ENCODE peak calls at places on chromosomes 6 and 20, in ten cellular contexts. G is HCT116; S is stimulated activated CD4-positive, alpha-beta T cell treated with anti-CD3 and anti-CD28 coated beads, TNF-alpha, amount 100 ng/mL, for 24 hours; N is HT1080; V is stimulated activated naive CD8-positive, alpha-beta T cell treated with anti-CD3 and anti-CD28 coated beads, Interleukin-15, amount 100 ng/mL, for 72 hours; X is RWPE1; Y is H54; C is GM10248; F is NCI-H1092 treated with DMSO at 0.1 percent for 48 hours; E is astrocyte of the spinal cord. B is an unnamed sample.

GRCh38 chr6:166592818-166593217 is 6.3 kb upstream of the RAMACL start:
- DNase-seq in G (no peak), S (no peak), N (no peak), V (no peak), X (no peak), Y (no peak), C (no peak), F (no peak), E (peak; percentile 79), B (no peak)

GRCh38 chr6:137717074-137718073 is 149.7 kb upstream of the TNFAIP3 start:
- DNase-seq in G (no peak), S (no peak), N (peak; percentile 82), V (peak; percentile 58), X (no peak), Y (no peak), C (no peak), F (no peak), E (peak; percentile 35), B (peak; percentile 64)

GRCh38 chr6:36351152-36351571 is 14.5 kb upstream of the BNIP5 start:
- DNase-seq in G (no peak), S (no peak), N (no peak), V (no peak), X (no peak), Y (no peak), C (no peak), F (no peak), E (peak; percentile 49), B (no peak)

GRCh38 chr6:150302801-150303138 is 66.0 kb upstream of the IYD start:
- DNase-seq in G (no peak), S (no peak), N (no peak), V (no peak), X (no peak), Y (no peak), C (no peak), F (no peak), E (no peak), B (no peak)

GRCh38 chr20:44187054-44187762 is at the start of gene JPH2:
- DNase-seq in G (no peak), S (no peak), N (peak; percentile 56), V (no peak), X (peak; percentile 97), Y (peak; percentile 75), C (no peak), F (no peak), E (peak; percentile 54), B (no peak)

GRCh38 chr6:108597601-108598315 is 37.0 kb downstream of the FOXO3 start:
- DNase-seq in G (no peak), S (no peak), N (no peak), V (no peak), X (no peak), Y (no peak), C (no peak), F (no peak), E (no peak), B (no peak)

GRCh38 chr6:28383235-28384142 is 16.1 kb downstream of the ZSCAN12 start:
- DNase-seq in G (peak; percentile 82), S (peak; percentile 2), N (peak; percentile 81), V (peak; percentile 53), X (peak; percentile 82), Y (peak; percentile 71), C (peak; percentile 84), F (peak; percentile 62), E (peak; percentile 89), B (no peak)

GRCh38 chr20:18263723-18264122 is 24.6 kb upstream of the ZNF133 start:
- DNase-seq in G (no peak), S (no peak), N (no peak), V (no peak), X (no peak), Y (no peak), C (no peak), F (no peak), E (peak; percentile 10), B (no peak)

GRCh38 chr6:47413752-47414516 is 63.7 kb upstream of the CD2AP start:
- DNase-seq in G (peak; percentile 41), S (no peak), N (peak; percentile 74), V (peak; percentile 23), X (peak; percentile 46), Y (peak; percentile 30), C (peak; percentile 57), F (peak; percentile 55), E (peak; percentile 76), B (peak; percentile 25)

GRCh38 chr6:145887969-145888368 is 73.4 kb upstream of the FBXO30 start:
- DNase-seq in G (no peak), S (no peak), N (peak; percentile 7), V (no peak), X (no peak), Y (no peak), C (no peak), F (no peak), E (peak; percentile 38), B (peak; percentile 2)

GRCh38 chr20:25038103-25038410 is 19.9 kb downstream of the ACSS1 start:
- DNase-seq in G (no peak), S (no peak), N (no peak), V (no peak), X (no peak), Y (no peak), C (no peak), F (no peak), E (no peak), B (no peak)

GRCh38 chr20:44609511-44610312 is 27.3 kb downstream of the PKIG start:
- DNase-seq in G (peak; percentile 76), S (peak; percentile 67), N (peak; percentile 81), V (peak; percentile 79), X (peak; percentile 97), Y (peak; percentile 93), C (peak; percentile 82), F (peak; percentile 76), E (peak; percentile 73), B (peak; percentile 68)

GRCh38 chr6:156827382-156827781 is 50.2 kb downstream of the ARID1B start:
- DNase-seq in G (no peak), S (no peak), N (no peak), V (no peak), X (no peak), Y (no peak), C (no peak), F (no peak), E (peak; percentile 25), B (no peak)

GRCh38 chr6:20173833-20174796 is 38.2 kb downstream of the MBOAT1 start:
- DNase-seq in G (no peak), S (no peak), N (no peak), V (no peak), X (no peak), Y (no peak), C (no peak), F (no peak), E (no peak), B (no peak)

GRCh38 chr6:126170875-126171489 is 168.9 kb upstream of the CENPW start:
- DNase-seq in G (no peak), S (no peak), N (no peak), V (peak; percentile 13), X (no peak), Y (no peak), C (peak; percentile 32), F (peak; percentile 3), E (no peak), B (no peak)

GRCh38 chr20:41028359-41029149 is at the start of gene TOP1:
- DNase-seq in G (peak; percentile 99), S (peak; percentile 100), N (peak; percentile 100), V (peak; percentile 99), X (peak; percentile 100), Y (peak; percentile 95), C (peak; percentile 100), F (peak; percentile 99), E (peak; percentile 100), B (peak; percentile 99)

GRCh38 chr6:33955566-33955965 is 151.8 kb upstream of the MLN start:
- DNase-seq in G (no peak), S (no peak), N (no peak), V (no peak), X (no peak), Y (no peak), C (no peak), F (no peak), E (no peak), B (no peak)

GRCh38 chr6:169829786-169830185 is 78.4 kb downstream of the ERMARD start:
- DNase-seq in G (no peak), S (no peak), N (no peak), V (no peak), X (no peak), Y (no peak), C (no peak), F (no peak), E (no peak), B (no peak)

GRCh38 chr6:31497595-31498476 is at the start of gene MICB:
- DNase-seq in G (peak; percentile 85), S (peak; percentile 72), N (no peak), V (peak; percentile 78), X (peak; percentile 79), Y (no peak), C (peak; percentile 85), F (no peak), E (peak; percentile 72), B (peak; percentile 85)

GRCh38 chr20:11719153-11719552 is 198.5 kb upstream of the BTBD3 start:
- DNase-seq in G (no peak), S (no peak), N (no peak), V (no peak), X (no peak), Y (no peak), C (no peak), F (peak; percentile 7), E (no peak), B (no peak)

GRCh38 chr6:87808005-87808757 is 106.1 kb upstream of the AKIRIN2 start:
- DNase-seq in G (no peak), S (no peak), N (peak; percentile 86), V (no peak), X (peak; percentile 82), Y (peak; percentile 33), C (no peak), F (no peak), E (peak; percentile 31), B (no peak)

GRCh38 chr6:35071347-35071994 is 69.7 kb downstream of the TCP11 start:
- DNase-seq in G (no peak), S (no peak), N (no peak), V (no peak), X (no peak), Y (no peak), C (no peak), F (no peak), E (no peak), B (no peak)

B was measured in T follicular helper cell.